ENCODE peak calls at places on chromosomes 13 and 19, in nine cellular contexts. J is CD4-positive, alpha-beta T cell; F is neural crest cell; H is dorsolateral prefrontal cortex; M is B cell; Q is endothelial cell of umbilical vein; Z is colonic mucosa; B is activated CD8-positive, alpha-beta T cell treated with anti-CD3 and anti-CD28 coated beads for 36 hours; L is fibroblast of lung. D is an unnamed sample.

GRCh38 chr19:31597616-31598015 is 248.4 kb upstream of the TSHZ3 start:
- DNase-seq in J (no peak), F (no peak), H (no peak), M (no peak), Q (no peak), Z (no peak), B (no peak), L (no peak), D (no peak)

GRCh38 chr13:41054212-41054877 is 7.0 kb upstream of the WBP4 start:
- DNase-seq in J (peak; percentile 5), F (peak; percentile 9), H (no peak), M (peak; percentile 66), Q (peak; percentile 60), Z (peak; percentile 75), B (peak; percentile 60), L (peak; percentile 71), D (peak; percentile 78)

GRCh38 chr13:22103046-22103445 is 432.2 kb downstream of the FGF9 start:
- DNase-seq in J (no peak), F (no peak), H (no peak), M (no peak), Q (no peak), Z (no peak), B (no peak), L (no peak), D (no peak)

GRCh38 chr19:33906578-33907335 is 110.1 kb downstream of the KCTD15 start:
- DNase-seq in J (no peak), F (no peak), H (no peak), M (no peak), Q (peak; percentile 23), Z (no peak), B (no peak), L (peak; percentile 8), D (peak; percentile 27)

GRCh38 chr13:46184277-46184699 is 2.3 kb upstream of the LCP1 start:
- DNase-seq in J (peak; percentile 67), F (peak; percentile 33), H (no peak), M (peak; percentile 86), Q (peak; percentile 18), Z (peak; percentile 43), B (peak; percentile 91), L (no peak), D (peak; percentile 30)

GRCh38 chr19:39224910-39225309 is 19.9 kb downstream of the IFNL3 start:
- DNase-seq in J (no peak), F (no peak), H (no peak), M (no peak), Q (no peak), Z (no peak), B (no peak), L (no peak), D (no peak)

GRCh38 chr19:39052243-39052746 is 19.9 kb upstream of the FBXO27 start:
- DNase-seq in J (peak; percentile 67), F (peak; percentile 56), H (peak; percentile 65), M (peak; percentile 72), Q (peak; percentile 53), Z (peak; percentile 56), B (peak; percentile 83), L (peak; percentile 60), D (peak; percentile 62)

GRCh38 chr13:41562083-41562482 is 104.7 kb downstream of the RGCC start:
- DNase-seq in J (no peak), F (no peak), H (peak; percentile 43), M (no peak), Q (peak; percentile 49), Z (peak; percentile 55), B (no peak), L (peak; percentile 76), D (peak; percentile 23)

GRCh38 chr13:28337196-28338045 is 157.5 kb downstream of the FLT1 start:
- DNase-seq in J (no peak), F (no peak), H (no peak), M (no peak), Q (peak; percentile 97), Z (no peak), B (no peak), L (peak; percentile 74), D (peak; percentile 57)

GRCh38 chr19:34255546-34255945 is 1.2 kb downstream of the GARRE1 start:
- DNase-seq in J (no peak), F (no peak), H (no peak), M (no peak), Q (no peak), Z (no peak), B (no peak), L (no peak), D (no peak)

GRCh38 chr13:99960663-99961440 is 10.7 kb downstream of the ZIC5 start:
- DNase-seq in J (no peak), F (no peak), H (peak; percentile 50), M (no peak), Q (no peak), Z (no peak), B (no peak), L (no peak), D (no peak)

GRCh38 chr19:30064776-30065494 is 122.9 kb downstream of the URI1 start:
- DNase-seq in J (no peak), F (no peak), H (no peak), M (no peak), Q (no peak), Z (no peak), B (no peak), L (no peak), D (no peak)

DNA sequence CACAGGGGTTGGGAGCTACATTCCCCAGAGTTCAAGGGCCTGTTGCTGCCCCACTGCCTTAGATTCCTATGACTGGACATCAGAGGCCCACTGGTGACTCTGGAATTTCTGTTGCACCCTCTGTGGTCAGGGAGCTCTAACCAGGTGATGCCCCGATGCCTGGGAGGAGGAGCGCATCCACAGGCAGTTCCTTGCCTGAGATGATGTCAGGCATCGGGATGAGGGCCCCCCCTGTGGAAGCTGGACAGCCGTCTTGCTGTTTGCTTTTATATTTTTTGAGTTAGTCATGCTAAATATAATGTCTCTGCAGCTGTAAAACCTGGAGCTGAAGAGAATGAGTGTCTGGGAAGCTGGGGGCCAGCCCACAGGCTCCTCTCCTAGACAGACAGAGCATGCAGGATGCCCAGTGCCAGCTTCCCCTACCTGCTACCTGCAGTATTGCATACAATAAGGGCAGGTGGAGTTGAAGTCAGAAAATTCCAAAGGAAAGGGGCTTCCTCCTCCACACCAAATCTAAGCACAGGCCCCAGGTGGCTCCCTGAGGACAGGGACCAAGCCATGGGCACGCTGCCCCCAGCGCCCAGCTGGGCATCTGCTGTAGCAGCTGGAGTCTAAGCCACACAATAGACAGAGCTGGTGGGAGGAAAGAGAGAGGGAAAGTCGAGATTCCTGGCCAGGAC is 16.2 kb downstream of the COL4A2 start:
- DNase-seq in J (no peak), F (no peak), H (no peak), M (no peak), Q (no peak), Z (no peak), B (no peak), L (peak; percentile 50), D (no peak)
- TF ChIP-seq CTCF in J (no peak), F (no peak), H (no peak), M (no peak), Q (no peak), Z (no peak), B (no peak), L (peak; percentile 4), D (no peak)

DNA sequence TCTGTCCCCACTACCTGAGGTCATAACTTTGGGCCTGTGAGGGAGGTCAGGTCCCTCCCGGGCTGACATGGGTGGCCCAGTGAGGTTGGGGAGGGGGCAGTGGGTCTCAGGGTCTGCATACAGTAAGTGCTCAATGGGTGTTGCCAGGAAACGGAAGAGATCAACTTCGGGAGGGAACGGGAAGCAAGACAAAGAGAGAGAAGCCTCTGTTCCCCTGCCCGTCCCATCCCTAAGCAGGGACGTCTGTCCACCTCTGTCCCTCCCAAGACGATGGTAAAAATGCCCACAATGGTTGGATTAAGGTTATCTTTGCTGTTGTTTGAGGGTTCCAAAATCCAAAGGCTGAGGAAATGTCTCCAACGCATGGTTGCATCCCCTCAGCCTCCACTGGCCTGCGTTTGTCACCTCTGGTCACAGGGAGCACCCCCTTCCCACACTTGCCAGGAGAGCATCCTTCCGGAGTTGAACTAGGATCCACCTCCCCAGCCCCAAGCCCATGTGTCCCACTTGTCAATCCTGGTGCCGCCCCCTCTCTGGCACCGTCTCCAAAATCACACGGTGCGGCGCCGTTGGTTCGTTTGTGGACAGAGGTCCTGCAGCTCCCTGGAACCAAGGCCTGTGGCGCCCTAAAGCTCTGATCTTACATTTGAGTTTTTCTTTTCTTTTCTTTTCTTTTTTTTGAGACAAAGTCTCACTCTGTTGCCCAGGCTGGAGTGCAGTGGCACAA is 774 bp upstream of the HOMER3 start:
- DNase-seq in J (no peak), F (no peak), H (no peak), M (no peak), Q (no peak), Z (no peak), B (no peak), L (no peak), D (no peak)
- TF ChIP-seq CTCF in J (no peak), F (no peak), H (no peak), M (no peak), Q (no peak), Z (no peak), B (no peak), L (no peak), D (no peak)

DNA sequence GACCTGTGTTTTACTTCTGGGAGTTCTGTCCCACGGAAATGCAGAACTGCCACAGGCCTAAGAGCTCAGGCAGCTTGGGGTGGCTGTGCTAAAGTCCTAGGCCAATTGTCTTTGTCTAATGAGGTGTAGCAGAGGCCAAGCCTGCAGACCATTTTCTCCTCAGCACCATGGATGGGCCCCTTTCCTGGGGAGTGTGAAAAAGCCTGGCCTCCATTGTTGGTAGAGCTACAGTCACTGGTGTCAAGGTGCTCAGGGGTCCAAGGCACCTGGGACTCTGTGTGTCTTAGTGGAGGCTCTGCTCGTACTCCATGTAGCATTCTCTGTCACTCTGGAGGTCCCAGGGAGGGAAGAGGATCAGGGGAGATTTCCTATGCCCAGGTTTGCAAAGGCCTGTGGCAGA is 329.6 kb downstream of the SLITRK5 start:
- DNase-seq in J (no peak), F (no peak), H (no peak), M (no peak), Q (no peak), Z (no peak), B (no peak), L (no peak), D (no peak)
- TF ChIP-seq CTCF in J (no peak), F (no peak), H (no peak), M (no peak), Q (no peak), Z (no peak), B (no peak), L (no peak), D (no peak)

DNA sequence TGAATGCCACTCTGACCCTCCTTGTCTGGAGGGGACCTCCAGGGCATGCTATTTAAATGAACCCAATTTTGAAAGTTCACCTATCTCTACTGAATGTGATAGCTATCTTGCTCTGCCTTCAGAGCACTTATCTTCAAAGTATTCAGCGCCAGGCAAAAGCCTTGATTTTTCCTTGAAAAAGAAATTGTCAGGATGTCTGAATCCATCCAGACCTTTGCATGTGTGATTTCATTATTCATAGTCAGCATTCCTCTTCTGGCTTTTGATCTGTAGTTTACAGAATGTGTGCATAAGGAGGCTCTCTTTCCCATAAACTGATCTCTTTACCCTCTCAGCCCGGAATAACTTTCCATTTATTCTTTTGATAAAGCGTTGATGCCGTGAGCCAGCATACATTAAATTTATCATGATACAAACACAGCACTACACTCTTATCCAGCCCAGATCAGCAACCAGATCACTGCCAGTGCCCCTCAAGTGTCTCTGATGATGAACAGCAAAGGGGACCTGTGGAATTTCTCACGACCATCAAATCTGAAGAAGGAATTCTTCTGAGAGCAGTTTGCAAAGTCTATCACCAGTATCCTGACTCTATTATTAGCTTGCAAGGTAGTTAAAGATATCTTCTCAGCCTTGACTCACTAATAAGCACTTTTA is 130.8 kb downstream of the DNAJC15 start:
- DNase-seq in J (no peak), F (no peak), H (no peak), M (no peak), Q (no peak), Z (no peak), B (no peak), L (no peak), D (no peak)
- TF ChIP-seq CTCF in J (no peak), F (no peak), H (no peak), M (no peak), Q (no peak), Z (no peak), B (no peak), L (no peak), D (no peak)